ENCODE peak calls at places on chromosome 21, in ten cellular contexts. O is fibroblast of the aortic adventitia; G is mesothelial cell of epicardium; P is AG04450; U is Calu3; Z is CD8-positive, alpha-beta T cell; I is CD4-positive, alpha-beta T cell; M is HFF-Myc; Y is GM12878; V is astrocyte of the spinal cord. K is an unnamed sample.

GRCh38 chr21:38203229-38203628 is 53.6 kb upstream of the KCNJ15 start:
- DNase-seq in O (no peak), G (no peak), P (no peak), U (no peak), Z (no peak), I (no peak), M (no peak), Y (no peak), V (no peak), K (no peak)

GRCh38 chr21:21163904-21164303 is 165.7 kb downstream of the NCAM2 start:
- DNase-seq in O (peak), G (peak), P (peak), U (peak), Z (no peak), I (no peak), M (peak), Y (no peak), V (peak), K (peak)

GRCh38 chr21:20265704-20266368 is 732.4 kb upstream of the NCAM2 start:
- DNase-seq in O (no peak), G (no peak), P (no peak), U (no peak), Z (no peak), I (no peak), M (no peak), Y (no peak), V (no peak), K (no peak)

GRCh38 chr21:33825898-33826297 is 89.7 kb downstream of the ATP5PO start:
- DNase-seq in O (peak), G (no peak), P (peak), U (no peak), Z (no peak), I (no peak), M (no peak), Y (no peak), V (peak), K (no peak)

GRCh38 chr21:39564200-39564599 is 48.5 kb upstream of the B3GALT5 start:
- DNase-seq in O (no peak), G (no peak), P (no peak), U (no peak), Z (no peak), I (no peak), M (no peak), Y (no peak), V (no peak), K (no peak)

GRCh38 chr21:45590246-45590725 is 48.0 kb upstream of the SLC19A1 start:
- DNase-seq in O (peak), G (no peak), P (no peak), U (no peak), Z (peak), I (peak), M (no peak), Y (no peak), V (peak), K (peak)

GRCh38 chr21:44955141-44955802 is 15.4 kb downstream of the SLX9 start:
- DNase-seq in O (no peak), G (no peak), P (no peak), U (no peak), Z (no peak), I (no peak), M (no peak), Y (no peak), V (peak), K (no peak)

GRCh38 chr21:32475162-32475812 is 62.8 kb downstream of the EVA1C start:
- DNase-seq in O (peak), G (no peak), P (no peak), U (no peak), Z (no peak), I (no peak), M (peak), Y (no peak), V (peak), K (no peak)

GRCh38 chr21:17340081-17340480 is 172.8 kb upstream of the CXADR start:
- DNase-seq in O (no peak), G (no peak), P (no peak), U (no peak), Z (no peak), I (no peak), M (no peak), Y (no peak), V (no peak), K (no peak)

GRCh38 chr21:45263534-45263933 is 24.2 kb downstream of the POFUT2 start:
- DNase-seq in O (no peak), G (no peak), P (no peak), U (no peak), Z (peak), I (no peak), M (no peak), Y (no peak), V (no peak), K (no peak)

GRCh38 chr21:32371913-32372314 is 20.9 kb downstream of the URB1 start:
- DNase-seq in O (peak), G (no peak), P (peak), U (no peak), Z (no peak), I (no peak), M (no peak), Y (no peak), V (peak), K (no peak)

GRCh38 chr21:32914424-32915070 is 111.2 kb upstream of the OLIG2 start:
- DNase-seq in O (no peak), G (no peak), P (no peak), U (no peak), Z (no peak), I (no peak), M (no peak), Y (no peak), V (no peak), K (no peak)

GRCh38 chr21:31710586-31710985 is 21.3 kb downstream of the SCAF4 start:
- DNase-seq in O (peak), G (no peak), P (peak), U (no peak), Z (no peak), I (no peak), M (no peak), Y (no peak), V (peak), K (no peak)

GRCh38 chr21:26385721-26386120 is 187.4 kb downstream of the CYYR1 start:
- DNase-seq in O (peak), G (no peak), P (no peak), U (no peak), Z (no peak), I (no peak), M (no peak), Y (no peak), V (peak), K (no peak)

GRCh38 chr21:17195965-17196364 is 316.9 kb upstream of the CXADR start:
- DNase-seq in O (no peak), G (no peak), P (no peak), U (no peak), Z (no peak), I (no peak), M (no peak), Y (no peak), V (no peak), K (no peak)

GRCh38 chr21:38472709-38473108 is 25.6 kb downstream of the ERG start:
- DNase-seq in O (no peak), G (no peak), P (no peak), U (no peak), Z (no peak), I (no peak), M (no peak), Y (no peak), V (no peak), K (no peak)

GRCh38 chr21:33642896-33643657 is 776 bp downstream of the ITSN1 start:
- DNase-seq in O (peak), G (peak), P (no peak), U (peak), Z (peak), I (no peak), M (no peak), Y (no peak), V (no peak), K (peak)

GRCh38 chr21:39660191-39660590 is 47.5 kb downstream of the B3GALT5 start:
- DNase-seq in O (peak), G (no peak), P (peak), U (no peak), Z (no peak), I (no peak), M (peak), Y (no peak), V (peak), K (no peak)

GRCh38 chr21:45496151-45496967 is 45.9 kb downstream of the SLC19A1 start:
- DNase-seq in O (no peak), G (no peak), P (no peak), U (no peak), Z (no peak), I (no peak), M (no peak), Y (no peak), V (no peak), K (no peak)

GRCh38 chr21:45262041-45262581 is 25.6 kb downstream of the POFUT2 start:
- DNase-seq in O (no peak), G (no peak), P (no peak), U (no peak), Z (peak), I (no peak), M (no peak), Y (no peak), V (no peak), K (no peak)

GRCh38 chr21:32508558-32508957 is 76.8 kb downstream of the TCP10L start:
- DNase-seq in O (no peak), G (no peak), P (no peak), U (no peak), Z (no peak), I (no peak), M (no peak), Y (no peak), V (no peak), K (no peak)

GRCh38 chr21:45108034-45108790 is 33.8 kb downstream of the ADARB1 start:
- DNase-seq in O (no peak), G (no peak), P (no peak), U (no peak), Z (no peak), I (no peak), M (no peak), Y (no peak), V (no peak), K (no peak)

GRCh38 chr21:27371688-27372331 is 404.9 kb upstream of the ADAMTS5 start:
- DNase-seq in O (peak), G (no peak), P (no peak), U (no peak), Z (no peak), I (no peak), M (no peak), Y (no peak), V (no peak), K (no peak)

GRCh38 chr21:17114019-17114418 is 398.8 kb upstream of the CXADR start:
- DNase-seq in O (no peak), G (no peak), P (no peak), U (no peak), Z (no peak), I (no peak), M (no peak), Y (no peak), V (no peak), K (no peak)

GRCh38 chr21:42073140-42074099 is 2.3 kb downstream of the UMODL1 start:
- DNase-seq in O (no peak), G (no peak), P (no peak), U (no peak), Z (no peak), I (no peak), M (no peak), Y (no peak), V (no peak), K (no peak)
- TF ChIP-seq CTCF in O (no peak), G (no peak), P (peak), U (no peak), Z (no peak), I (no peak), M (no peak), Y (no peak), V (no peak), K (no peak)

DNA sequence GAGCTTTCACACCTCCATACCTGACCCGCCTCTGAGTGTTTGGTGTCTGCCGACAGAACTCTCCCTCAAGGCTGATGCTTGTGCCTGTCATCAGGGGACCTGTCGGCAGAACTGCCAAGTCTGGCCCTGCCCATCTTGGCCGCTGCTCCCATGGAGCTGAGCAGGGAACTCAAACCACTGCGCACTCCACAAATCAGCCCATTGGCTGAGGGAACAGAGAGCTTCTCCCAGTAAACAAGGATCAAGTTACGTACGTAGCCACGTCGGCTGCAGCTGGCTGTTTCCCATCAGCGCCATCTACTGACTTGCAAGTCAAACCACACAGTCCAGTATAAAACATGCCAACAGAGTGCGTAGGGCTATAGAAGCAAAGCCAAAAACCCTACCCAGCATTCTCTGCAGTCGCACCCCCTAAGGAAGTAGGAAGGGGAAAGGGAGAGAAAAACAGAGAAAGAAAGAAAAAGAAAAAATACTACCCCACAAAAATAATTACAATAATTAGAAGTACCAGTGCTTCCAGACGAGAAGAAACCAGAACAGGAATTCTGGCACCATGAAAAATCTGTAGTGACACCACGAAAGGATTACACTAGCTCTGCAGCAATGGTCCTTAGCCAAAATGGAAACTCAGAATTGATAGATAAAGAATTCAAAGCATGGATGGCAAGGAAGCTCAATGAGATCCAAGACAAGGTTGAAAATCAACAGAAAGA is 13.1 kb downstream of the KRTAP13-1 start:
- DNase-seq in O (peak), G (peak), P (no peak), U (peak), Z (no peak), I (no peak), M (peak), Y (no peak), V (peak), K (no peak)
- TF ChIP-seq CTCF in O (no peak), G (no peak), P (no peak), U (no peak), Z (no peak), I (no peak), M (peak), Y (no peak), V (peak), K (no peak)

GRCh38 chr21:36769051-36769867 is 70.3 kb downstream of the SIM2 start:
- DNase-seq in O (peak), G (no peak), P (no peak), U (no peak), Z (no peak), I (no peak), M (no peak), Y (no peak), V (peak), K (no peak)

GRCh38 chr21:36767096-36767495 is 68.2 kb downstream of the SIM2 start:
- DNase-seq in O (no peak), G (no peak), P (no peak), U (peak), Z (no peak), I (no peak), M (no peak), Y (no peak), V (no peak), K (no peak)

GRCh38 chr21:36766511-36766910 is 67.6 kb downstream of the SIM2 start:
- DNase-seq in O (no peak), G (no peak), P (no peak), U (no peak), Z (no peak), I (no peak), M (no peak), Y (no peak), V (no peak), K (no peak)

GRCh38 chr21:36765229-36765628 is 66.3 kb downstream of the SIM2 start:
- DNase-seq in O (no peak), G (no peak), P (no peak), U (no peak), Z (no peak), I (no peak), M (no peak), Y (no peak), V (no peak), K (no peak)

DNA sequence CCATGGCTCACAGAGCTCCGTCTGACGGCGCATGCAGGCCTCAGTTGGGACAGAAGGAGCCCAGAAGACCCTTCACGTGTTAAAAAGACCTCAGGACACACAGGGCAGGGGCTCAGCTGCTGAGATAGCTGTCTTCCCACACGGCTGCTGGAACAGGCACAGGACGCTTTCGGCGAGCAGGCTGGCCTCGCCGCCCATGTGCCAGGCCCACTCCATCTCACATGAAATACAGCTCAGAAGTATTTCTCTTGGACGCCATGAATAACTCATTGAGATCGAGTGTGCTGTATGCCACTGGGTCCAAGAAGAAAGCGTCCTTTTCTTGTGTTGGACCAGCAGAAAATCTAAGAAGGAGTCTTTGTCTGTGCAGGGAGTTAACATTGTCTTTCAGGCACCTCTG is 69.6 kb downstream of the SIM2 start:
- DNase-seq in O (no peak), G (no peak), P (no peak), U (no peak), Z (no peak), I (no peak), M (no peak), Y (no peak), V (no peak), K (no peak)
- TF ChIP-seq CTCF in O (no peak), G (no peak), P (no peak), U (no peak), Z (no peak), I (no peak), M (no peak), Y (no peak), V (no peak), K (no peak)

GRCh38 chr21:34857122-34857713 is 188.4 kb downstream of the CLIC6 start:
- DNase-seq in O (no peak), G (no peak), P (no peak), U (no peak), Z (no peak), I (no peak), M (no peak), Y (no peak), V (peak), K (no peak)
- TF ChIP-seq CTCF in O (no peak), G (no peak), P (no peak), U (no peak), Z (no peak), I (no peak), M (no peak), Y (no peak), V (no peak), K (no peak)

DNA sequence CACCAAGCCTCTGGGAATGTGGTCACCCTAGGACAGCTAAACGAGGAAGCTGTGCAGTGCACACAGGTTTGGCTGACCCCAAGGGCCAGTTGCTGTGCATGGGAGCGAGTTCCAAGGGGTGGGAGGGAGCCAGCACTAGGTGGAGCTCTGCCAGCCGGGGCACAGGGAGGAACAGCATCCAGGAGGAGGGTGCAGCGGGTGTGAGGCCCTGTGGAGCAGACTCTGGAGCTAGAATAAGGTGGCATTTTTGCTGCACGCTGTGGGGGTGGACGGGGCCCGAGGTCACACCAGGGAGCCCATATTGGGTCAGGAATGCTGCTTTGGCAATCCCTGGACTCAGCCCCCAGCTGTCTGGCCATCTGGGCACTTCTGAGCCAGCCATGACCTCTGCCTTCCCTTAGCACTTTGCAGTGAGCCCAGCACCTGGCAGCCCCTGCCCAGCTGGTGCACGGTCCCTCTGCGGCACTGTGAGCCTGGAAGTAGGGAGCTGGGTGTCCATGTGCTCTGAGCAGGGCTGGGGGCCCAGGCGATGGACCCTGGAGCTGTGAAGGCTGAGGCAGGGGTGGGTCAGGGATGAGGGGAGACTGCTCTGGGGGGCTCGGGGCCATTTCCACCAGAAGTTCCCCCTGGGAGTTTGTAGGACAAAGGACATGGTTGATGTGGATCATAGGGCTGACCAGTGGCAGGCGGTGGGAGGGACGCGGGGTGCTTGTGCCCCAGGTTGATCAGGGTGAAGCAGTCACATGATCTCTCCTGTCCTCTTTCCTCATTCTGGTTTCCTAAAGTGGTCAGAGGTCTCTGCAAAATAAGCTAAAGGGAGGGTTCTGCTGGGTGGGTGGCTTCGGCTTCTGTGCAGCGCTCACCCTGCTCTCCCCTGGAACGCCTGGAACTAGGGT is 8.9 kb downstream of the PDXK start:
- DNase-seq in O (no peak), G (no peak), P (no peak), U (peak), Z (no peak), I (no peak), M (no peak), Y (no peak), V (no peak), K (no peak)
- TF ChIP-seq CTCF in O (no peak), G (no peak), P (no peak), U (no peak), Z (no peak), I (no peak), M (no peak), Y (no peak), V (peak), K (no peak)

DNA sequence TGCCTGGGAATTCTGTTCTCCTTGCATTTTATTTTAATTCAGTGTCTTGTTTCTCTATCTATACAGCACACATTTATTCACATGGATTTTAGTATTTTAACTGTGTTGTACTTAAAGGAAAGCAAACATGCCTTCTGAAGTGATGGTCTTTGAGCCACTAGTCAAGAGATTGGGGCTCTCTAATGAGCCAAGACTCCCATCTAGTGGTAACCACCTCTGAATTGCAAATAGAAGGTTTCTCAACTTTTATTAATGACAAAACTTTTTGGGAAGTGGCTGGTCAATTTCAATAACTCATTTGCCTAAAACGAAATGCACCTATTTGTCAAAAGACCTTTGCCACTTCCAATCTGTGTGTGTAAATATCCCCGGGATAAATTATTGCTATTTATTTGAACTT is 199.6 kb downstream of the LTN1 start:
- DNase-seq in O (peak), G (no peak), P (no peak), U (no peak), Z (no peak), I (no peak), M (no peak), Y (no peak), V (peak), K (no peak)
- TF ChIP-seq CTCF in O (peak), G (no peak), P (peak), U (no peak), Z (no peak), I (no peak), M (peak), Y (no peak), V (peak), K (no peak)